ENCODE peak calls at places on chromosomes 12 and 14, in eight cellular contexts. One of them, this sample, is unnamed.

GRCh38 chr12:6222009-6222702 is 22.0 kb downstream of the CD9 start:
- DNase-seq in T follicular helper cell: no peak
- DNase-seq in DMS153: no peak
- DNase-seq in erythroblast: no peak
- DNase-seq in testis: no peak
- DNase-seq in lower lobe of right lung: no peak
- DNase-seq in HFF-Myc: no peak
- DNase-seq in GM03348: no peak
- DNase-seq in this sample: no peak

GRCh38 chr14:75454963-75455546 is 27.2 kb downstream of the JDP2 start:
- DNase-seq in GM03348: peak; percentile 63
- DNase-seq in T follicular helper cell: no peak
- DNase-seq in erythroblast: peak; percentile 11
- DNase-seq in HFF-Myc: no peak
- DNase-seq in lower lobe of right lung: peak; percentile 72
- DNase-seq in testis: peak; percentile 54
- DNase-seq in DMS153: no peak
- DNase-seq in this sample: no peak

GRCh38 chr14:105487986-105488777 is 1.5 kb downstream of the CRIP1 start:
- DNase-seq in testis: no peak
- DNase-seq in erythroblast: no peak
- DNase-seq in HFF-Myc: no peak
- DNase-seq in GM03348: no peak
- DNase-seq in lower lobe of right lung: no peak
- DNase-seq in T follicular helper cell: no peak
- DNase-seq in DMS153: no peak
- DNase-seq in this sample: no peak

GRCh38 chr12:120614873-120615272 is 25.6 kb upstream of the CABP1 start:
- DNase-seq in erythroblast: no peak
- DNase-seq in DMS153: no peak
- DNase-seq in lower lobe of right lung: no peak
- DNase-seq in T follicular helper cell: no peak
- DNase-seq in testis: no peak
- DNase-seq in GM03348: no peak
- DNase-seq in HFF-Myc: no peak
- DNase-seq in this sample: no peak

GRCh38 chr12:1046727-1047126 is 55.7 kb downstream of the ERC1 start:
- DNase-seq in T follicular helper cell: no peak
- DNase-seq in HFF-Myc: no peak
- DNase-seq in erythroblast: no peak
- DNase-seq in DMS153: no peak
- DNase-seq in lower lobe of right lung: no peak
- DNase-seq in GM03348: no peak
- DNase-seq in testis: no peak
- DNase-seq in this sample: no peak

GRCh38 chr12:90055071-90055470 is 346.4 kb upstream of the ATP2B1 start:
- DNase-seq in HFF-Myc: no peak
- DNase-seq in testis: no peak
- DNase-seq in lower lobe of right lung: no peak
- DNase-seq in erythroblast: no peak
- DNase-seq in GM03348: no peak
- DNase-seq in DMS153: no peak
- DNase-seq in T follicular helper cell: no peak
- DNase-seq in this sample: no peak

GRCh38 chr12:65925626-65926025 is 101.3 kb downstream of the HMGA2 start:
- DNase-seq in HFF-Myc: no peak
- DNase-seq in lower lobe of right lung: no peak
- DNase-seq in testis: peak; percentile 17
- DNase-seq in erythroblast: no peak
- DNase-seq in T follicular helper cell: no peak
- DNase-seq in GM03348: no peak
- DNase-seq in DMS153: no peak
- DNase-seq in this sample: no peak

GRCh38 chr14:102592969-102593840 is 756 bp downstream of the RCOR1 start:
- DNase-seq in testis: peak; percentile 57
- DNase-seq in HFF-Myc: no peak
- DNase-seq in GM03348: peak; percentile 81
- DNase-seq in DMS153: no peak
- DNase-seq in erythroblast: peak; percentile 83
- DNase-seq in T follicular helper cell: peak; percentile 41
- DNase-seq in lower lobe of right lung: peak; percentile 72
- DNase-seq in this sample: peak; percentile 83

GRCh38 chr12:2283910-2284309 is 231.1 kb downstream of the CACNA1C start:
- DNase-seq in HFF-Myc: no peak
- DNase-seq in erythroblast: no peak
- DNase-seq in DMS153: no peak
- DNase-seq in GM03348: peak; percentile 78
- DNase-seq in testis: peak; percentile 24
- DNase-seq in lower lobe of right lung: no peak
- DNase-seq in T follicular helper cell: no peak
- DNase-seq in this sample: no peak

GRCh38 chr14:75295491-75296338 is 17.1 kb downstream of the FOS start:
- DNase-seq in HFF-Myc: no peak
- DNase-seq in erythroblast: peak; percentile 86
- DNase-seq in testis: peak; percentile 94
- DNase-seq in T follicular helper cell: peak; percentile 68
- DNase-seq in GM03348: peak; percentile 81
- DNase-seq in DMS153: peak; percentile 22
- DNase-seq in lower lobe of right lung: peak; percentile 86
- DNase-seq in this sample: peak; percentile 89

GRCh38 chr12:98852181-98852580 is 207.1 kb downstream of the APAF1 start:
- DNase-seq in HFF-Myc: no peak
- DNase-seq in lower lobe of right lung: no peak
- DNase-seq in erythroblast: no peak
- DNase-seq in testis: no peak
- DNase-seq in GM03348: no peak
- DNase-seq in T follicular helper cell: no peak
- DNase-seq in DMS153: no peak
- DNase-seq in this sample: no peak

GRCh38 chr12:79710707-79711483 is 20.1 kb upstream of the PAWR start:
- DNase-seq in DMS153: no peak
- DNase-seq in GM03348: no peak
- DNase-seq in testis: no peak
- DNase-seq in lower lobe of right lung: peak; percentile 45
- DNase-seq in erythroblast: no peak
- DNase-seq in T follicular helper cell: no peak
- DNase-seq in HFF-Myc: no peak
- DNase-seq in this sample: no peak

This sample was measured in H7.